ENCODE peak calls at places on chromosomes 13 and 19, in five cellular contexts. U, F, K, A and E are unnamed samples.
A peak's percentile ranks its signal among the peaks of the same experiment; 100 is the strongest.

GRCh38 chr13:72104656-72105180 is 237.7 kb upstream of the DACH1 start:
- DNase-seq in U (no peak), F (no peak), K (no peak), A (no peak), E (peak; percentile 38)

GRCh38 chr19:54653181-54653809 is 9.5 kb upstream of the LILRB4 start:
- DNase-seq in U (no peak), F (no peak), K (no peak), A (no peak), E (no peak)

GRCh38 chr13:109408596-109409382 is 377.6 kb downstream of the IRS2 start:
- DNase-seq in U (no peak), F (no peak), K (no peak), A (no peak), E (no peak)

GRCh38 chr13:36130542-36131214 is 504 bp downstream of the DCLK1 start:
- DNase-seq in U (no peak), F (no peak), K (peak; percentile 46), A (peak; percentile 66), E (no peak)

GRCh38 chr13:74794582-74794981 is 660.4 kb upstream of the KLF12 start:
- DNase-seq in U (no peak), F (no peak), K (no peak), A (no peak), E (no peak)

GRCh38 chr19:18496167-18496979 is 25.5 kb downstream of the ELL start:
- DNase-seq in U (peak; percentile 48), F (no peak), K (no peak), A (no peak), E (peak; percentile 90)

GRCh38 chr19:10299545-10300458 is 9.8 kb downstream of the ZGLP1 start:
- DNase-seq in U (no peak), F (no peak), K (no peak), A (no peak), E (no peak)

GRCh38 chr13:23513460-23513859 is 56.8 kb upstream of the TNFRSF19 start:
- DNase-seq in U (no peak), F (no peak), K (no peak), A (no peak), E (no peak)

GRCh38 chr19:18467978-18468377 is 30.0 kb upstream of the ISYNA1 start:
- DNase-seq in U (no peak), F (no peak), K (no peak), A (no peak), E (no peak)

GRCh38 chr19:44438441-44438840 is 9.8 kb downstream of the ZNF229 start:
- DNase-seq in U (no peak), F (no peak), K (no peak), A (no peak), E (no peak)

GRCh38 chr19:2822846-2823245 is 3.2 kb downstream of the ZNF554 start:
- DNase-seq in U (no peak), F (no peak), K (no peak), A (no peak), E (no peak)